ENCODE peak calls at places on chromosomes 11 and 22, in seven cellular contexts. G is stomach, R is cardiac muscle cell, T is colonic mucosa, C is mesenchymal stem cell, U is endodermal cell, J is mucosa of descending colon. Z is an unnamed sample.
A peak's percentile ranks its signal among the peaks of the same experiment; 100 is the strongest.

GRCh38 chr11:116379185-116379828 is 393.5 kb downstream of the BUD13 start:
- DNase-seq in G (no peak), C (peak; percentile 1), R (peak; percentile 42), J (peak; percentile 33), T (peak; percentile 23), U (peak; percentile 88), Z (no peak)

GRCh38 chr11:19245351-19245750 is 4.6 kb upstream of the E2F8 start:
- DNase-seq in U (no peak), G (no peak), J (no peak), C (no peak), T (no peak), R (no peak), Z (no peak)

GRCh38 chr11:10042699-10043098 is 251.3 kb downstream of the SBF2 start:
- DNase-seq in U (no peak), C (no peak), J (no peak), R (no peak), T (no peak), G (no peak), Z (no peak)

GRCh38 chr22:19055801-19056200 is 66.4 kb downstream of the DGCR2 start:
- DNase-seq in T (no peak), R (no peak), J (no peak), C (no peak), G (peak; percentile 20), U (no peak), Z (peak; percentile 59)

GRCh38 chr11:2398664-2399355 is 1.7 kb upstream of the TSSC4 start:
- DNase-seq in J (no peak), C (no peak), R (no peak), T (no peak), G (no peak), U (no peak), Z (no peak)

GRCh38 chr11:102722804-102723203 is 1.9 kb downstream of the MMP8 start:
- DNase-seq in J (no peak), R (no peak), C (no peak), T (no peak), U (no peak), G (no peak), Z (no peak)

GRCh38 chr11:11978792-11979486 is 29.5 kb downstream of the DKK3 start:
- DNase-seq in U (peak; percentile 66), G (peak; percentile 64), R (peak; percentile 91), C (peak; percentile 88), T (peak; percentile 36), J (peak; percentile 45), Z (peak; percentile 85)

GRCh38 chr11:120929090-120929489 is 94.8 kb upstream of the TBCEL start:
- DNase-seq in U (no peak), R (no peak), G (no peak), C (no peak), J (no peak), T (no peak), Z (no peak)

GRCh38 chr11:97570636-97571035 is 1180.8 kb downstream of the JRKL start:
- DNase-seq in G (no peak), U (no peak), C (no peak), R (no peak), J (no peak), T (no peak), Z (no peak)

GRCh38 chr11:100438366-100438765 is 248.7 kb upstream of the ARHGAP42 start:
- DNase-seq in J (no peak), U (no peak), R (no peak), G (no peak), T (no peak), C (no peak), Z (no peak)

GRCh38 chr11:117815262-117815803 is 9.2 kb downstream of the FXYD2 start:
- DNase-seq in U (peak; percentile 55), C (no peak), J (peak; percentile 61), G (no peak), R (no peak), T (no peak), Z (no peak)

GRCh38 chr22:48581206-48581766 is 1246.4 kb downstream of the BRD1 start:
- DNase-seq in T (no peak), U (no peak), C (no peak), J (no peak), R (no peak), G (no peak), Z (no peak)
- H3K9me3 ChIP-seq in T (no peaks in the 10 kb centered on the region), U (no peaks in the 10 kb centered on the region), C (no peaks in the 10 kb centered on the region), J (no peaks in the 10 kb centered on the region), R (no peaks in the 10 kb centered on the region), G (no peaks in the 10 kb centered on the region), Z (no peaks in the 10 kb centered on the region)

GRCh38 chr22:20931126-20931654 is 14.0 kb downstream of the CRKL start:
- DNase-seq in R (no peak), T (no peak), U (peak; percentile 17), C (no peak), J (no peak), G (no peak), Z (no peak)

GRCh38 chr22:20937031-20937793 is 20.0 kb downstream of the CRKL start:
- DNase-seq in T (no peak), R (no peak), G (peak; percentile 80), C (no peak), U (no peak), J (no peak), Z (no peak)

GRCh38 chr22:20937794-20938148 is 20.6 kb downstream of the CRKL start:
- DNase-seq in R (no peak), U (no peak), G (no peak), T (no peak), J (no peak), C (no peak), Z (peak; percentile 15)

GRCh38 chr22:20930004-20930403 is 12.8 kb downstream of the CRKL start:
- DNase-seq in C (no peak), J (no peak), T (no peak), U (no peak), R (no peak), G (no peak), Z (no peak)

GRCh38 chr22:20933910-20934309 is 16.7 kb downstream of the CRKL start:
- DNase-seq in R (no peak), G (no peak), U (peak; percentile 7), J (no peak), C (no peak), T (no peak), Z (peak; percentile 12)
- H3K9me3 ChIP-seq in R (no peaks in the 10 kb centered on the region), G (no peaks in the 10 kb centered on the region), U (no peaks in the 10 kb centered on the region), J (no peaks in the 10 kb centered on the region), C (no peaks in the 10 kb centered on the region), T (no peaks in the 10 kb centered on the region), Z (no peaks in the 10 kb centered on the region)

DNA sequence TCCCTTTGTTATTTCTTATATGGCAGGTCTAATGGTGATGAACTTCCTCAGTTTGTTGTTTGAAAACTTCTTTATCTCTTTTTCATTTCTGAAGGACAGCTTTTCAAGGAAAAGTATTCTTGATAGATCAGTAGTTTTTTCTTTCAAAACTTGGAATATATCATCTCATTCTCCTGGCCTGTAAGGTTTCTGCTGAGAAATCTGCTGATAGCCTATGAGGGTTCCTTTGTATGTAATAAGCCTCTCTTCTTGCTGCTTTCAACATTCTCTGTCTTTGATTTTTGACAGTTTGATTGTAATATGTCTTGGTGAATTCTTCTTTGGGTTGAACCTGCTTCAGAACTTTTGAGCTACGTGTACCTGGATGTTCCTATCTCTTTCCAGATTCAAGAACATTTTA is 46.0 kb downstream of the PIWIL4 start:
- DNase-seq in T (no peak), U (no peak), J (no peak), G (no peak), C (no peak), R (no peak), Z (no peak)
- H3K9me3 ChIP-seq in T (no peaks in the 10 kb centered on the region), U (peaks cover 43% of the 10 kb centered on the region), J (peaks cover 30% of the 10 kb centered on the region), G (peaks cover 34% of the 10 kb centered on the region), C (peaks cover 51% of the 10 kb centered on the region), R (no peaks in the 10 kb centered on the region), Z (no peaks in the 10 kb centered on the region)

DNA sequence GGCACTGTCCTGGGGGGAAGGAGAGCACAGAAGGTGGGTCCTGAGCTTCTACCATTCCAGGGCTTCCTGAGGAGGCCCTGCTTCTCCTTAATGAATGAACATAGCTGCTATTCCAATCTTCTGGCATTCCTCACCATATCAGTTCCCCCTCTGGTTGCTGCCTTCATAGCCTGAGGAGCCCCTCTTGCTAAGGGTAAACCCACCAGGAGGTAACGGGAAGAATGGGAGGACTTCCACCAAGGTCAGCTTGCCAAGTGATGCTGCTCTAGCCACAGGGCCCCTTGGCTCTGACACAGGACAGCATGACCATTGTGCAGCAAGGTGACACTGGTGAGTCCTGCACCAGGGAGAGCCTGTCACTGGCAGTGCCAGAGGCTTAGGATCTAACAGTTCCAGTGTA is 1022.5 kb downstream of the TBC1D22A start:
- DNase-seq in U (peak; percentile 11), C (no peak), J (no peak), R (no peak), G (no peak), T (no peak), Z (peak; percentile 27)
- H3K9me3 ChIP-seq in U (peaks cover 10% of the 10 kb centered on the region), C (peaks cover 11% of the 10 kb centered on the region), J (no peaks in the 10 kb centered on the region), R (no peaks in the 10 kb centered on the region), G (peaks cover 23% of the 10 kb centered on the region), T (no peaks in the 10 kb centered on the region), Z (peaks cover 4% of the 10 kb centered on the region)

GRCh38 chr22:48350456-48350855 is 1477.2 kb downstream of the BRD1 start:
- DNase-seq in U (no peak), R (no peak), C (no peak), J (no peak), G (no peak), T (no peak), Z (no peak)
- H3K9me3 ChIP-seq in U (no peaks in the 10 kb centered on the region), R (no peaks in the 10 kb centered on the region), C (no peaks in the 10 kb centered on the region), J (no peaks in the 10 kb centered on the region), G (no peaks in the 10 kb centered on the region), T (no peaks in the 10 kb centered on the region), Z (no peaks in the 10 kb centered on the region)

DNA sequence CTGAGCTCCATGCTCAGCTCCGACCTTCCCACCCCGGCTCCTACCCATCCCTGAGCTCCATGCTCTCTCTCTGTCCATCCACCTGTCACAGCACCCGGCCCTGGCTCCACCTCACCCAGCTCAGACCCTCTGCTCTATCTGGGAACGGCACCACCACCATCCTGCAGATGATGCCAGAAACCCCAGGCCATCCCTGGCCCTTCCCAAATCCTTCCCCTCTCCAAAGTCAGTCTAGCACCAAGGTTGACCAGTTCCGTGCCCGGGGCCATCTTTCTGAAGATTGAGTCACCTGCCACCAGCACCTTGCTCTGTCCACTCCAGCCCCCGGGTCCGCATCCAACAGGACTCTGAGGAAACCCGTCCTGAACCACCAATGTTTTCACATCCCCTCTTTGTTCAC is 969.6 kb downstream of the BRD1 start:
- DNase-seq in U (no peak), R (no peak), T (no peak), G (no peak), C (no peak), J (no peak), Z (peak; percentile 44)
- H3K9me3 ChIP-seq in U (no peaks in the 10 kb centered on the region), R (no peaks in the 10 kb centered on the region), T (no peaks in the 10 kb centered on the region), G (no peaks in the 10 kb centered on the region), C (no peaks in the 10 kb centered on the region), J (no peaks in the 10 kb centered on the region), Z (no peaks in the 10 kb centered on the region)

GRCh38 chr22:47215851-47216250 is 453.4 kb downstream of the TBC1D22A start:
- DNase-seq in U (no peak), R (no peak), G (peak; percentile 5), T (peak; percentile 3), C (no peak), J (no peak), Z (no peak)
- H3K9me3 ChIP-seq in U (peaks cover 35% of the 10 kb centered on the region), R (no peaks in the 10 kb centered on the region), G (no peaks in the 10 kb centered on the region), T (no peaks in the 10 kb centered on the region), C (no peaks in the 10 kb centered on the region), J (no peaks in the 10 kb centered on the region), Z (peaks cover 1% of the 10 kb centered on the region)

GRCh38 chr11:83998921-83999320 is 712.8 kb upstream of the CCDC90B start:
- DNase-seq in G (no peak), R (no peak), T (no peak), J (no peak), C (no peak), U (no peak), Z (no peak)
- H3K9me3 ChIP-seq in G (peaks cover 46% of the 10 kb centered on the region), R (no peaks in the 10 kb centered on the region), T (no peaks in the 10 kb centered on the region), J (peaks cover 50% of the 10 kb centered on the region), C (peaks cover 39% of the 10 kb centered on the region), U (peaks cover 36% of the 10 kb centered on the region), Z (peaks cover 6% of the 10 kb centered on the region)